ENCODE peak calls at places on chromosomes 1 and 21, in seven cellular contexts. H, Y, G, R, U, J and O are unnamed samples.

GRCh38 chr1:43802356-43802755 is 95.0 kb downstream of the ST3GAL3 start:
- ATAC-seq in H (no peak), Y (no peak), G (no peak), R (no peak), U (no peak), J (no peak), O (no peak)

GRCh38 chr1:246961939-246962373 is 30.2 kb upstream of the AHCTF1 start:
- ATAC-seq in H (peak; percentile 84), Y (peak; percentile 59), G (no peak), R (no peak), U (no peak), J (no peak), O (peak; percentile 78)

GRCh38 chr1:114749835-114750234 is 7.9 kb downstream of the CSDE1 start:
- ATAC-seq in H (no peak), Y (no peak), G (no peak), R (no peak), U (no peak), J (no peak), O (no peak)

GRCh38 chr21:29914326-29914725 is 25.5 kb downstream of the GRIK1 start:
- ATAC-seq in H (no peak), Y (no peak), G (no peak), R (no peak), U (no peak), J (no peak), O (no peak)

GRCh38 chr21:42393443-42393950 is 2.4 kb downstream of the TMPRSS3 start:
- ATAC-seq in H (no peak), Y (no peak), G (no peak), R (no peak), U (peak; percentile 4), J (no peak), O (no peak)

GRCh38 chr1:202023033-202023433 is 12.6 kb downstream of the ELF3 start:
- ATAC-seq in H (peak; percentile 50), Y (peak; percentile 43), G (no peak), R (no peak), U (no peak), J (no peak), O (peak; percentile 13)

GRCh38 chr1:89331890-89332289 is 32.0 kb upstream of the GBP6 start:
- ATAC-seq in H (no peak), Y (no peak), G (no peak), R (no peak), U (no peak), J (no peak), O (no peak)

GRCh38 chr1:31943546-31944184 is 5.5 kb upstream of the PTP4A2 start:
- ATAC-seq in H (no peak), Y (no peak), G (peak; percentile 59), R (peak; percentile 38), U (peak; percentile 28), J (peak; percentile 55), O (no peak)

GRCh38 chr1:54487571-54488050 is 60.4 kb upstream of the ACOT11 start:
- ATAC-seq in H (peak; percentile 19), Y (no peak), G (no peak), R (no peak), U (no peak), J (no peak), O (no peak)

GRCh38 chr1:31814041-31814511 is 1.7 kb downstream of the SPOCD1 start:
- ATAC-seq in H (no peak), Y (no peak), G (no peak), R (no peak), U (no peak), J (no peak), O (no peak)